ENCODE peak calls at places on chromosomes 16 and 17, in seven cellular contexts. One of them, this sample, is unnamed.

GRCh38 chr17:15185625-15185991 is 79.5 kb downstream of the PMP22 start:
- DNase-seq in A549: no peak
- DNase-seq in dorsolateral prefrontal cortex: no peak
- DNase-seq in neural crest cell: no peak
- DNase-seq in bronchial epithelial cell: peak; percentile 27
- DNase-seq in neural progenitor cell: no peak
- DNase-seq in RWPE1: no peak
- DNase-seq in this sample: no peak

GRCh38 chr16:9053006-9053601 is 38.3 kb upstream of the HAPSTR1 start:
- DNase-seq in A549: peak; percentile 64
- DNase-seq in dorsolateral prefrontal cortex: peak; percentile 59
- DNase-seq in neural crest cell: peak; percentile 67
- DNase-seq in bronchial epithelial cell: peak; percentile 65
- DNase-seq in neural progenitor cell: peak; percentile 95
- DNase-seq in RWPE1: peak; percentile 38
- DNase-seq in this sample: peak; percentile 38

GRCh38 chr17:1264196-1264595 is 6.0 kb upstream of the BHLHA9 start:
- DNase-seq in A549: no peak
- DNase-seq in dorsolateral prefrontal cortex: no peak
- DNase-seq in neural crest cell: no peak
- DNase-seq in bronchial epithelial cell: no peak
- DNase-seq in neural progenitor cell: peak; percentile 54
- DNase-seq in RWPE1: no peak
- DNase-seq in this sample: no peak

GRCh38 chr17:7232114-7232513 is 2.2 kb downstream of the DVL2 start:
- DNase-seq in A549: no peak
- DNase-seq in dorsolateral prefrontal cortex: no peak
- DNase-seq in neural crest cell: no peak
- DNase-seq in bronchial epithelial cell: no peak
- DNase-seq in neural progenitor cell: no peak
- DNase-seq in RWPE1: no peak
- DNase-seq in this sample: no peak

GRCh38 chr16:59941581-59941980 is 1207.5 kb upstream of the GOT2 start:
- DNase-seq in A549: no peak
- DNase-seq in dorsolateral prefrontal cortex: no peak
- DNase-seq in neural crest cell: no peak
- DNase-seq in bronchial epithelial cell: no peak
- DNase-seq in neural progenitor cell: no peak
- DNase-seq in RWPE1: no peak
- DNase-seq in this sample: no peak

GRCh38 chr16:48029768-48030167 is 126.0 kb downstream of the ABCC12 start:
- DNase-seq in A549: no peak
- DNase-seq in dorsolateral prefrontal cortex: no peak
- DNase-seq in neural crest cell: no peak
- DNase-seq in bronchial epithelial cell: no peak
- DNase-seq in neural progenitor cell: no peak
- DNase-seq in RWPE1: no peak
- DNase-seq in this sample: no peak

GRCh38 chr17:6936370-6937028 is 59.4 kb upstream of the ALOX12 start:
- DNase-seq in A549: no peak
- DNase-seq in dorsolateral prefrontal cortex: no peak
- DNase-seq in neural crest cell: no peak
- DNase-seq in bronchial epithelial cell: no peak
- DNase-seq in neural progenitor cell: no peak
- DNase-seq in RWPE1: no peak
- DNase-seq in this sample: no peak

GRCh38 chr17:48244121-48244711 is 136.7 kb downstream of the SNX11 start:
- DNase-seq in A549: peak; percentile 38
- DNase-seq in dorsolateral prefrontal cortex: no peak
- DNase-seq in neural crest cell: no peak
- DNase-seq in bronchial epithelial cell: peak; percentile 33
- DNase-seq in neural progenitor cell: no peak
- DNase-seq in RWPE1: no peak
- DNase-seq in this sample: no peak

GRCh38 chr16:10609410-10609774 is 29.0 kb upstream of the EMP2 start:
- DNase-seq in A549: no peak
- DNase-seq in dorsolateral prefrontal cortex: no peak
- DNase-seq in neural crest cell: no peak
- DNase-seq in bronchial epithelial cell: peak; percentile 61
- DNase-seq in neural progenitor cell: no peak
- DNase-seq in RWPE1: no peak
- DNase-seq in this sample: no peak
- TF ChIP-seq CTCF in A549: no peak
- TF ChIP-seq CTCF in dorsolateral prefrontal cortex: no peak
- TF ChIP-seq CTCF in neural crest cell: no peak
- TF ChIP-seq CTCF in bronchial epithelial cell: no peak
- TF ChIP-seq CTCF in neural progenitor cell: no peak
- TF ChIP-seq CTCF in RWPE1: no peak
- TF ChIP-seq CTCF in this sample: no peak

GRCh38 chr16:536746-537145 is 9.2 kb downstream of the CAPN15 start:
- DNase-seq in A549: no peak
- DNase-seq in dorsolateral prefrontal cortex: no peak
- DNase-seq in neural crest cell: no peak
- DNase-seq in bronchial epithelial cell: no peak
- DNase-seq in neural progenitor cell: no peak
- DNase-seq in RWPE1: no peak
- DNase-seq in this sample: no peak

GRCh38 chr16:539901-540530 is 12.5 kb downstream of the CAPN15 start:
- DNase-seq in A549: no peak
- DNase-seq in dorsolateral prefrontal cortex: no peak
- DNase-seq in neural crest cell: no peak
- DNase-seq in bronchial epithelial cell: no peak
- DNase-seq in neural progenitor cell: no peak
- DNase-seq in RWPE1: no peak
- DNase-seq in this sample: no peak

GRCh38 chr16:535446-536405 is 8.2 kb downstream of the CAPN15 start:
- DNase-seq in A549: peak; percentile 80
- DNase-seq in dorsolateral prefrontal cortex: no peak
- DNase-seq in neural crest cell: no peak
- DNase-seq in bronchial epithelial cell: peak; percentile 64
- DNase-seq in neural progenitor cell: no peak
- DNase-seq in RWPE1: peak; percentile 69
- DNase-seq in this sample: no peak

GRCh38 chr16:534856-535445 is 7.4 kb downstream of the CAPN15 start:
- DNase-seq in A549: no peak
- DNase-seq in dorsolateral prefrontal cortex: no peak
- DNase-seq in neural crest cell: no peak
- DNase-seq in bronchial epithelial cell: no peak
- DNase-seq in neural progenitor cell: no peak
- DNase-seq in RWPE1: no peak
- DNase-seq in this sample: no peak

DNA sequence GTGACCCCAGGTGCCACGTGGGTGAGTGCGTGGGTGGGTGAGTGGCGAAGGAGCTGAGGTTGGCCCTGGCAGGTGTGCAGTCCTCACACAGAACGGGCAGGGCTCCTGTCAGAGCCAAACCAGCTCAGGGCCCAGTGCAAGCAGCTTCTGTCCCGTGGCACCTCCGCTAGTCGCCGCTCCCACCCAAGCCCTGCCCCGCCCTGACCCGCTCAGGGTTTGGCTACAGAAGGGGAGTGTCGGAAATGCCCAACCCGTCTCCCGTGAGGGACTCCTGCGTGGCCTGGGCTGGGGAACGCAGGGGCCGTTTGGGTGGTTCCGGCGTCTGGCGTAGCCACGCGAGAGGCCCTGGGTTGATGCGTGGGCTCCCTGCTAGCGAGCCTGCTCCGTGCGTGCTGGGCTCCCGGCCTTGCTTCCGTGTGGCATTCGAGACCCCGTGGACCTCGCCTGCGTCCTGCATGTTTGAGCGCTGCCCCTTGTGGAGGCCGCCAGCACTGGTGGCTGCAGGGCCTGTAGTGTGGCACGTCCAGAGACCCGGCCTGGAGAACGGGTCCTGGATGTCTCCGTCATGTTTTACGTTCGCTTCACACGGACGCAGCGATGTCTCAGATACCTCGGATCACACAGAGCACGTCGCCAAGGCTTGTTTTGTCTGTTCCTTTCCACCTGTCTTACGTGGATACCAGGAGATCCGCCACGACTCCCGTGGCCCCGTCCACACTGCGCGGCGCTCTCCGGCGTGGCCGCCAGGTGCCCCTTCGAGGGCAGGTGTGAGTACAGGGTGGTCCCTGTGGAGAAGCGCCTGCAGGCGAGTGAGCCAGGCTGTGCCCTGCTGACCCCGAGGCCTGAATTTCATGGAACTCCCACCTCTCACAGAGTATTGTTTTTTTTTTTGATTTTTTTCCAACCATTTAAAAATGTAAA is 10.2 kb downstream of the CAPN15 start:
- DNase-seq in A549: no peak
- DNase-seq in dorsolateral prefrontal cortex: no peak
- DNase-seq in neural crest cell: no peak
- DNase-seq in bronchial epithelial cell: no peak
- DNase-seq in neural progenitor cell: no peak
- DNase-seq in RWPE1: no peak
- DNase-seq in this sample: no peak
- TF ChIP-seq CTCF in A549: peak; percentile 10
- TF ChIP-seq CTCF in dorsolateral prefrontal cortex: no peak
- TF ChIP-seq CTCF in neural crest cell: no peak
- TF ChIP-seq CTCF in bronchial epithelial cell: no peak
- TF ChIP-seq CTCF in neural progenitor cell: peak; percentile 29
- TF ChIP-seq CTCF in RWPE1: no peak
- TF ChIP-seq CTCF in this sample: no peak

GRCh38 chr17:57953703-57954420 is 1.4 kb downstream of the CUEDC1 start:
- DNase-seq in A549: no peak
- DNase-seq in dorsolateral prefrontal cortex: peak; percentile 31
- DNase-seq in neural crest cell: no peak
- DNase-seq in bronchial epithelial cell: no peak
- DNase-seq in neural progenitor cell: no peak
- DNase-seq in RWPE1: no peak
- DNase-seq in this sample: no peak
- TF ChIP-seq CTCF in A549: no peak
- TF ChIP-seq CTCF in dorsolateral prefrontal cortex: no peak
- TF ChIP-seq CTCF in neural crest cell: no peak
- TF ChIP-seq CTCF in bronchial epithelial cell: no peak
- TF ChIP-seq CTCF in neural progenitor cell: no peak
- TF ChIP-seq CTCF in RWPE1: no peak
- TF ChIP-seq CTCF in this sample: no peak

GRCh38 chr16:3262517-3262916 is 6.1 kb upstream of the MEFV start:
- DNase-seq in A549: no peak
- DNase-seq in dorsolateral prefrontal cortex: no peak
- DNase-seq in neural crest cell: no peak
- DNase-seq in bronchial epithelial cell: no peak
- DNase-seq in neural progenitor cell: no peak
- DNase-seq in RWPE1: no peak
- DNase-seq in this sample: no peak

GRCh38 chr16:3268294-3268693 is 11.9 kb upstream of the MEFV start:
- DNase-seq in A549: no peak
- DNase-seq in dorsolateral prefrontal cortex: no peak
- DNase-seq in neural crest cell: no peak
- DNase-seq in bronchial epithelial cell: no peak
- DNase-seq in neural progenitor cell: no peak
- DNase-seq in RWPE1: no peak
- DNase-seq in this sample: no peak

GRCh38 chr16:3264137-3265036 is 8.0 kb upstream of the MEFV start:
- DNase-seq in A549: peak; percentile 65
- DNase-seq in dorsolateral prefrontal cortex: peak; percentile 99
- DNase-seq in neural crest cell: peak; percentile 96
- DNase-seq in bronchial epithelial cell: peak; percentile 85
- DNase-seq in neural progenitor cell: peak; percentile 98
- DNase-seq in RWPE1: peak; percentile 96
- DNase-seq in this sample: peak; percentile 95

GRCh38 chr16:3266873-3267537 is 10.6 kb upstream of the MEFV start:
- DNase-seq in A549: peak; percentile 43
- DNase-seq in dorsolateral prefrontal cortex: no peak
- DNase-seq in neural crest cell: no peak
- DNase-seq in bronchial epithelial cell: no peak
- DNase-seq in neural progenitor cell: peak; percentile 18
- DNase-seq in RWPE1: no peak
- DNase-seq in this sample: no peak
- TF ChIP-seq CTCF in A549: peak; percentile 34
- TF ChIP-seq CTCF in dorsolateral prefrontal cortex: peak; percentile 52
- TF ChIP-seq CTCF in neural crest cell: peak; percentile 56
- TF ChIP-seq CTCF in bronchial epithelial cell: peak; percentile 31
- TF ChIP-seq CTCF in neural progenitor cell: peak; percentile 55
- TF ChIP-seq CTCF in RWPE1: no peak
- TF ChIP-seq CTCF in this sample: peak; percentile 28